ENCODE peak calls at places on chromosomes 3 and 15, in ten cellular contexts. One of them, this sample, is unnamed.

GRCh38 chr3:127445581-127446368 is 144.8 kb downstream of the TPRA1 start:
- DNase-seq in activated effector memory CD4-positive, alpha-beta T cell treated with Interleukin-2 at 50 U/mL for 16 hours: no peak
- DNase-seq in NCI-H2029: no peak
- DNase-seq in pons: no peak
- DNase-seq in SK-MEL-5: no peak
- DNase-seq in cardiac fibroblast: no peak
- DNase-seq in HuH-7: no peak
- DNase-seq in progenitor cell of endocrine pancreas: no peak
- DNase-seq in fibroblast of the aortic adventitia: no peak
- DNase-seq in endodermal cell: peak
- DNase-seq in this sample: no peak

GRCh38 chr3:71511446-71511845 is 72.1 kb downstream of the FOXP1 start:
- DNase-seq in pons: no peak
- DNase-seq in SK-MEL-5: no peak
- DNase-seq in progenitor cell of endocrine pancreas: no peak
- DNase-seq in endodermal cell: no peak
- DNase-seq in activated effector memory CD4-positive, alpha-beta T cell treated with Interleukin-2 at 50 U/mL for 16 hours: no peak
- DNase-seq in fibroblast of the aortic adventitia: no peak
- DNase-seq in NCI-H2029: no peak
- DNase-seq in cardiac fibroblast: no peak
- DNase-seq in HuH-7: no peak
- DNase-seq in this sample: no peak

GRCh38 chr3:32109256-32109655 is 2.8 kb downstream of the GPD1L start:
- DNase-seq in pons: peak
- DNase-seq in activated effector memory CD4-positive, alpha-beta T cell treated with Interleukin-2 at 50 U/mL for 16 hours: no peak
- DNase-seq in NCI-H2029: peak
- DNase-seq in SK-MEL-5: peak
- DNase-seq in cardiac fibroblast: peak
- DNase-seq in endodermal cell: peak
- DNase-seq in progenitor cell of endocrine pancreas: no peak
- DNase-seq in HuH-7: no peak
- DNase-seq in fibroblast of the aortic adventitia: peak
- DNase-seq in this sample: no peak

GRCh38 chr15:101068961-101069734 is 150.0 kb downstream of the LRRK1 start:
- DNase-seq in cardiac fibroblast: peak
- DNase-seq in HuH-7: peak
- DNase-seq in endodermal cell: peak
- DNase-seq in fibroblast of the aortic adventitia: no peak
- DNase-seq in SK-MEL-5: peak
- DNase-seq in pons: no peak
- DNase-seq in NCI-H2029: no peak
- DNase-seq in activated effector memory CD4-positive, alpha-beta T cell treated with Interleukin-2 at 50 U/mL for 16 hours: no peak
- DNase-seq in progenitor cell of endocrine pancreas: peak
- DNase-seq in this sample: no peak

GRCh38 chr3:189975376-189975990 is 145.2 kb downstream of the P3H2 start:
- DNase-seq in HuH-7: no peak
- DNase-seq in progenitor cell of endocrine pancreas: no peak
- DNase-seq in activated effector memory CD4-positive, alpha-beta T cell treated with Interleukin-2 at 50 U/mL for 16 hours: no peak
- DNase-seq in fibroblast of the aortic adventitia: peak
- DNase-seq in NCI-H2029: no peak
- DNase-seq in pons: no peak
- DNase-seq in endodermal cell: no peak
- DNase-seq in cardiac fibroblast: peak
- DNase-seq in SK-MEL-5: no peak
- DNase-seq in this sample: no peak

GRCh38 chr15:52392008-52392687 is 96.5 kb upstream of the MYO5C start:
- DNase-seq in cardiac fibroblast: peak
- DNase-seq in SK-MEL-5: peak
- DNase-seq in activated effector memory CD4-positive, alpha-beta T cell treated with Interleukin-2 at 50 U/mL for 16 hours: no peak
- DNase-seq in fibroblast of the aortic adventitia: peak
- DNase-seq in endodermal cell: peak
- DNase-seq in NCI-H2029: no peak
- DNase-seq in pons: no peak
- DNase-seq in progenitor cell of endocrine pancreas: no peak
- DNase-seq in HuH-7: no peak
- DNase-seq in this sample: no peak

GRCh38 chr15:57752426-57752825 is 45.9 kb downstream of the POLR2M start:
- DNase-seq in fibroblast of the aortic adventitia: no peak
- DNase-seq in endodermal cell: peak
- DNase-seq in HuH-7: no peak
- DNase-seq in SK-MEL-5: no peak
- DNase-seq in progenitor cell of endocrine pancreas: no peak
- DNase-seq in activated effector memory CD4-positive, alpha-beta T cell treated with Interleukin-2 at 50 U/mL for 16 hours: no peak
- DNase-seq in pons: peak
- DNase-seq in NCI-H2029: no peak
- DNase-seq in cardiac fibroblast: no peak
- DNase-seq in this sample: no peak

GRCh38 chr15:96554541-96554940 is 224.0 kb downstream of the NR2F2 start:
- DNase-seq in fibroblast of the aortic adventitia: no peak
- DNase-seq in HuH-7: no peak
- DNase-seq in NCI-H2029: no peak
- DNase-seq in progenitor cell of endocrine pancreas: no peak
- DNase-seq in cardiac fibroblast: no peak
- DNase-seq in SK-MEL-5: no peak
- DNase-seq in pons: no peak
- DNase-seq in activated effector memory CD4-positive, alpha-beta T cell treated with Interleukin-2 at 50 U/mL for 16 hours: no peak
- DNase-seq in endodermal cell: no peak
- DNase-seq in this sample: no peak

GRCh38 chr15:74175271-74176191 is 2.0 kb downstream of the ISLR start:
- DNase-seq in progenitor cell of endocrine pancreas: no peak
- DNase-seq in cardiac fibroblast: no peak
- DNase-seq in activated effector memory CD4-positive, alpha-beta T cell treated with Interleukin-2 at 50 U/mL for 16 hours: no peak
- DNase-seq in NCI-H2029: no peak
- DNase-seq in SK-MEL-5: no peak
- DNase-seq in pons: no peak
- DNase-seq in HuH-7: no peak
- DNase-seq in endodermal cell: peak
- DNase-seq in fibroblast of the aortic adventitia: no peak
- DNase-seq in this sample: no peak